ENCODE peak calls at places on chromosome 13, in four cellular contexts. V is left ventricle myocardium superior, H is posterior vena cava, B is T-helper 17 cell. D is an unnamed sample.

GRCh38 chr13:112750570-112750969 is 60.7 kb downstream of the ATP11A start:
- DNase-seq in V (no peak), B (no peak), H (peak), D (no peak)

GRCh38 chr13:38641164-38641948 is 45.5 kb upstream of the FREM2 start:
- DNase-seq in B (no peak), H (no peak), V (no peak), D (no peak)

GRCh38 chr13:42396901-42397670 is 125.1 kb downstream of the AKAP11 start:
- DNase-seq in H (no peak), V (no peak), B (no peak), D (no peak)

GRCh38 chr13:25319781-25320180 is 18.4 kb downstream of the NUP58 start:
- DNase-seq in V (no peak), H (no peak), B (no peak), D (no peak)

GRCh38 chr13:40770934-40771618 is at the start of gene MRPS31:
- DNase-seq in B (peak), H (peak), V (peak), D (peak)

GRCh38 chr13:49366841-49367240 is 77.0 kb downstream of the CAB39L start:
- DNase-seq in H (no peak), B (no peak), V (no peak), D (no peak)

GRCh38 chr13:47708386-47708785 is 292.7 kb downstream of the SUCLA2 start:
- DNase-seq in B (no peak), V (no peak), H (no peak), D (no peak)

GRCh38 chr13:74444161-74444571 is 310.0 kb upstream of the KLF12 start:
- DNase-seq in H (no peak), V (no peak), B (no peak), D (no peak)

GRCh38 chr13:80755925-80756324 is 415.0 kb upstream of the SPRY2 start:
- DNase-seq in V (no peak), B (no peak), H (no peak), D (no peak)

GRCh38 chr13:110379905-110380341 is 72.8 kb downstream of the COL4A2 start:
- DNase-seq in V (no peak), H (no peak), B (no peak), D (no peak)

GRCh38 chr13:104017317-104017716 is 951.1 kb upstream of the SLC10A2 start:
- DNase-seq in H (no peak), V (no peak), B (no peak), D (no peak)

GRCh38 chr13:61149333-61149730 is 266.3 kb downstream of the PCDH20 start:
- DNase-seq in B (no peak), H (no peak), V (no peak), D (no peak)

GRCh38 chr13:60282708-60283107 is 114.3 kb upstream of the TDRD3 start:
- DNase-seq in V (no peak), B (no peak), H (no peak), D (no peak)

GRCh38 chr13:73913043-73913740 is 221.0 kb downstream of the KLF12 start:
- DNase-seq in B (no peak), H (no peak), V (no peak), D (no peak)

GRCh38 chr13:110521946-110522345 is 39.6 kb downstream of the RAB20 start:
- DNase-seq in V (no peak), H (no peak), B (no peak), D (no peak)

GRCh38 chr13:33827152-33827551 is 9.2 kb downstream of the RFC3 start:
- DNase-seq in V (no peak), H (no peak), B (no peak), D (no peak)

GRCh38 chr13:30615851-30616311 is 1.8 kb upstream of the USPL1 start:
- DNase-seq in B (no peak), H (no peak), V (no peak), D (no peak)